ENCODE peak calls at places on chromosomes 13 and 19, in four cellular contexts. I is K562, H is H1, B is HCT116. O is an unnamed sample.

GRCh38 chr19:14361824-14362223 is 19.4 kb upstream of the ADGRE5 start:
- DNase-seq in H (peak; percentile 49), I (peak; percentile 62), B (no peak), O (peak; percentile 85)

GRCh38 chr13:92255533-92255932 is 857.1 kb downstream of the GPC5 start:
- DNase-seq in H (no peak), B (no peak), I (no peak), O (no peak)

GRCh38 chr19:30978639-30979038 is 370.6 kb downstream of the TSHZ3 start:
- DNase-seq in B (no peak), H (no peak), I (no peak), O (no peak)

GRCh38 chr19:6811378-6811777 is 38.9 kb downstream of the VAV1 start:
- DNase-seq in B (no peak), H (no peak), I (no peak), O (no peak)

GRCh38 chr13:23750383-23751121 is 138.6 kb downstream of the MIPEP start:
- DNase-seq in B (no peak), H (no peak), I (no peak), O (no peak)

GRCh38 chr19:4966591-4966990 is 2.3 kb upstream of the KDM4B start:
- DNase-seq in B (no peak), H (no peak), I (no peak), O (no peak)

GRCh38 chr19:2719910-2720776 is 1.0 kb downstream of the DIRAS1 start:
- DNase-seq in I (no peak), H (no peak), B (no peak), O (no peak)

GRCh38 chr13:50230365-50230978 is 215.2 kb downstream of the KCNRG start:
- DNase-seq in I (no peak), B (no peak), H (no peak), O (peak; percentile 91)

GRCh38 chr19:29384676-29385075 is 141.1 kb upstream of the VSTM2B start:
- DNase-seq in B (no peak), I (no peak), H (no peak), O (no peak)

GRCh38 chr19:49664171-49665070 is 1.2 kb downstream of the IRF3 start:
- DNase-seq in B (peak; percentile 94), I (peak; percentile 84), H (peak; percentile 82), O (peak; percentile 78)

GRCh38 chr19:49339364-49340068 is 4.3 kb downstream of the CD37 start:
- DNase-seq in H (peak; percentile 92), I (peak; percentile 48), B (no peak), O (no peak)

GRCh38 chr19:47613165-47614146 is 4.5 kb downstream of the BICRA start:
- DNase-seq in I (no peak), H (no peak), B (no peak), O (no peak)

GRCh38 chr19:13894552-13894951 is 11.4 kb downstream of the BRME1 start:
- DNase-seq in H (no peak), B (no peak), I (no peak), O (no peak)

GRCh38 chr13:113064000-113064533 is 41.5 kb upstream of the F7 start:
- DNase-seq in B (no peak), I (no peak), H (no peak), O (no peak)

DNA sequence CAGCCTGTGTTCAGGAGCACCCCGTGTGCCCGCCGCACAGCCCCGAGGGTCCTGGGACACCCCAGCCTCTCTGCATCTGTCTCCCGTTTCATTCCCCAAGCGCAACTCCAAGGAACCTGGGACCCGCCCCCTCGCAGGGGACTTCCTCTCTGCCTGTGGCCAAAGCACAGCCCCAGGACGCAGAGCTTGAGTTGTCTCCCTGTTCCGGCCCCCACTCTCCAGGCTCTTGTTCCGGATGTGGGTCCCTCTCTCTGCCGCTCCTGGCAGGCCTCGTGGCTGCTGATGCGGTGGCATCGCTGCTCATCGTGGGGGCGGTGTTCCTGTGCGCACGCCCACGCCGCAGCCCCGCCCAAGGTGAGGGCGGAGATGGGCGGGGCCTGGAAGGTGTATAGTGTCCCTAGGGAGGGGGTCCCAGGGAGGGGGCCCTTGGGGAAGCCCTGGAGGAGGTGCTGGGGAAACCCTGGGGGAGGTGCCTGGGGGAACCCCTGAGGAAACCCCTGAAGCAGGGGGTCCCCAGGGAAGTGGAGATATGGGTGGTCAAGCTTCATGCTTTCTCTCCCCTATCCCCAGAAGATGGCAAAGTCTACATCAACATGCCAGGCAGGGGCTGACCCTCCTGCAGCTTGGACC is 1.3 kb downstream of the HCST start:
- DNase-seq in B (no peak), I (peak; percentile 88), H (peak; percentile 60), O (peak; percentile 96)
- TF ChIP-seq POLR2A in B (peak; percentile 60), I (peak; percentile 47), H (no peak), O (no peak)

GRCh38 chr13:30375436-30375835 is 46.9 kb upstream of the UBE2L5 start:
- DNase-seq in B (no peak), H (no peak), I (no peak), O (no peak)

GRCh38 chr13:30373727-30374126 is 48.6 kb upstream of the UBE2L5 start:
- DNase-seq in B (no peak), H (no peak), I (no peak), O (peak; percentile 61)

GRCh38 chr13:30377312-30377685 is 45.0 kb upstream of the UBE2L5 start:
- DNase-seq in B (no peak), I (no peak), H (no peak), O (no peak)

GRCh38 chr13:30381049-30381448 is 41.2 kb upstream of the UBE2L5 start:
- DNase-seq in B (no peak), H (no peak), I (no peak), O (no peak)

GRCh38 chr13:30376426-30377311 is 45.6 kb upstream of the UBE2L5 start:
- DNase-seq in I (no peak), H (no peak), B (no peak), O (peak; percentile 86)
- TF ChIP-seq MAX in I (no peak), H (no peak), B (no peak), O (peak; percentile 58)

GRCh38 chr13:106114981-106115554 is 420.4 kb downstream of the EFNB2 start:
- DNase-seq in I (no peak), B (no peak), H (no peak), O (no peak)
- TF ChIP-seq POLR2A in I (no peak), B (no peak), H (no peak), O (no peak)

GRCh38 chr19:10971107-10971715 is 10.4 kb downstream of the SMARCA4 start:
- DNase-seq in B (no peak), H (no peak), I (no peak), O (peak; percentile 84)
- TF ChIP-seq MAX in B (no peak), H (no peak), I (no peak), O (no peak)

GRCh38 chr13:110715395-110716234 is 2.1 kb downstream of the ING1 start:
- DNase-seq in H (peak; percentile 97), B (peak; percentile 99), I (peak; percentile 88), O (peak; percentile 100)
- TF ChIP-seq POLR2A in H (peak; percentile 63), B (no peak), I (no peak), O (peak; percentile 49)

GRCh38 chr19:8340341-8341096 is 2.5 kb downstream of the KANK3 start:
- DNase-seq in H (no peak), B (no peak), I (peak; percentile 59), O (no peak)
- TF ChIP-seq MAX in H (no peak), B (no peak), I (no peak), O (no peak)

DNA sequence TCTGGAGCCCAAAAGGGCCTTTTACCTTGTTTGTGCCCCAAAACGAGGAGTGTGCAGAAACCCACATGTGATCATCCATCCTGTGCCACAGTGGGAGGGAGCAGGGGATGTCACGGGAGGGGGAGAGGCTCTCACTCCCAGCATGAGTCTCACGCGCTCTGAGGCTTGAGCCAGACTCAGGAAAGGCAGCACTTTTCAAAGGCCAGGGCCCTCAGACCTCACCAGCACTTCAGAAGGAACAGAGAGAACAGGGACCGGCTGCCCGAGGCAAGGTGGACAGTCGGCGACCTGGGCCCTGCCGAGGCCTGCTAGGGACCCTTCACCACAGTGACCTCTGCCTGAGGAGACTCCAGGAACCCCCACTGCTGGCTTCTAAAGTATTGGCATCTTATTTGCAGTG is 71.7 kb upstream of the WASF3 start:
- DNase-seq in H (no peak), I (no peak), B (no peak), O (no peak)
- TF ChIP-seq POLR2A in H (no peak), I (no peak), B (no peak), O (no peak)